ENCODE peak calls at places on chromosome 3, in seven cellular contexts. One of them, this sample, is unnamed. For H3K27me3, H3K36me3 and H3K9me3, the result is how much of the 10 kb centered on the place peaks cover.

GRCh38 chr3:129665024-129665768 is 58.7 kb upstream of the PLXND1 start:
- DNase-seq in neuronal stem cell: no peak
- DNase-seq in IMR-90: peak
- DNase-seq in fibroblast of lung: peak
- DNase-seq in mesenchymal stem cell: peak
- DNase-seq in CD8-positive, alpha-beta T cell: no peak
- DNase-seq in heart left ventricle: no peak
- DNase-seq in this sample: peak

GRCh38 chr3:184240384-184241140 is 8.2 kb downstream of the ALG3 start:
- DNase-seq in neuronal stem cell: no peak
- DNase-seq in IMR-90: peak
- DNase-seq in fibroblast of lung: peak
- DNase-seq in mesenchymal stem cell: peak
- DNase-seq in CD8-positive, alpha-beta T cell: no peak
- DNase-seq in heart left ventricle: no peak
- DNase-seq in this sample: no peak

GRCh38 chr3:71195492-71195891 is 388.0 kb downstream of the FOXP1 start:
- DNase-seq in neuronal stem cell: no peak
- DNase-seq in IMR-90: peak
- DNase-seq in fibroblast of lung: peak
- DNase-seq in mesenchymal stem cell: peak
- DNase-seq in CD8-positive, alpha-beta T cell: no peak
- DNase-seq in heart left ventricle: no peak
- DNase-seq in this sample: no peak

GRCh38 chr3:101720851-101721649 is 3.4 kb upstream of the CEP97 start:
- DNase-seq in neuronal stem cell: no peak
- DNase-seq in IMR-90: peak
- DNase-seq in fibroblast of lung: peak
- DNase-seq in mesenchymal stem cell: peak
- DNase-seq in CD8-positive, alpha-beta T cell: no peak
- DNase-seq in heart left ventricle: no peak
- DNase-seq in this sample: peak

GRCh38 chr3:19348929-19349564 is 200.7 kb downstream of the KCNH8 start:
- DNase-seq in neuronal stem cell: no peak
- DNase-seq in IMR-90: peak
- DNase-seq in fibroblast of lung: peak
- DNase-seq in mesenchymal stem cell: peak
- DNase-seq in CD8-positive, alpha-beta T cell: no peak
- DNase-seq in heart left ventricle: no peak
- DNase-seq in this sample: no peak

GRCh38 chr3:101814835-101815234 is 34.5 kb upstream of the NFKBIZ start:
- DNase-seq in neuronal stem cell: no peak
- DNase-seq in IMR-90: no peak
- DNase-seq in fibroblast of lung: no peak
- DNase-seq in mesenchymal stem cell: no peak
- DNase-seq in CD8-positive, alpha-beta T cell: no peak
- DNase-seq in heart left ventricle: no peak
- DNase-seq in this sample: no peak

GRCh38 chr3:183909030-183909600 is 24.4 kb upstream of the PARL start:
- DNase-seq in neuronal stem cell: no peak
- DNase-seq in IMR-90: no peak
- DNase-seq in fibroblast of lung: no peak
- DNase-seq in mesenchymal stem cell: no peak
- DNase-seq in CD8-positive, alpha-beta T cell: no peak
- DNase-seq in heart left ventricle: no peak
- DNase-seq in this sample: no peak

GRCh38 chr3:167723025-167723512 is 11.6 kb downstream of the PDCD10 start:
- DNase-seq in neuronal stem cell: no peak
- DNase-seq in IMR-90: no peak
- DNase-seq in fibroblast of lung: no peak
- DNase-seq in mesenchymal stem cell: no peak
- DNase-seq in CD8-positive, alpha-beta T cell: no peak
- DNase-seq in heart left ventricle: no peak
- DNase-seq in this sample: no peak

GRCh38 chr3:56294316-56294715 is 174.0 kb downstream of the ERC2 start:
- DNase-seq in neuronal stem cell: no peak
- DNase-seq in IMR-90: no peak
- DNase-seq in fibroblast of lung: no peak
- DNase-seq in mesenchymal stem cell: no peak
- DNase-seq in CD8-positive, alpha-beta T cell: no peak
- DNase-seq in heart left ventricle: no peak
- DNase-seq in this sample: no peak

GRCh38 chr3:85360742-85361387 is 402.1 kb downstream of the CADM2 start:
- DNase-seq in neuronal stem cell: peak
- DNase-seq in IMR-90: peak
- DNase-seq in fibroblast of lung: peak
- DNase-seq in mesenchymal stem cell: no peak
- DNase-seq in CD8-positive, alpha-beta T cell: no peak
- DNase-seq in heart left ventricle: no peak
- DNase-seq in this sample: peak

GRCh38 chr3:115146418-115147328 is at the start of gene ZBTB20:
- DNase-seq in neuronal stem cell: peak
- DNase-seq in IMR-90: peak
- DNase-seq in fibroblast of lung: peak
- DNase-seq in mesenchymal stem cell: peak
- DNase-seq in CD8-positive, alpha-beta T cell: peak
- DNase-seq in heart left ventricle: peak
- DNase-seq in this sample: peak

GRCh38 chr3:195032955-195033354 is 238.0 kb downstream of the XXYLT1 start:
- DNase-seq in neuronal stem cell: no peak
- DNase-seq in IMR-90: no peak
- DNase-seq in fibroblast of lung: no peak
- DNase-seq in mesenchymal stem cell: no peak
- DNase-seq in CD8-positive, alpha-beta T cell: no peak
- DNase-seq in heart left ventricle: no peak
- DNase-seq in this sample: no peak

GRCh38 chr3:195034101-195034500 is 236.9 kb downstream of the XXYLT1 start:
- DNase-seq in neuronal stem cell: no peak
- DNase-seq in IMR-90: no peak
- DNase-seq in fibroblast of lung: no peak
- DNase-seq in mesenchymal stem cell: no peak
- DNase-seq in CD8-positive, alpha-beta T cell: no peak
- DNase-seq in heart left ventricle: no peak
- DNase-seq in this sample: no peak

GRCh38 chr3:195032106-195032759 is 238.7 kb downstream of the XXYLT1 start:
- DNase-seq in neuronal stem cell: no peak
- DNase-seq in IMR-90: no peak
- DNase-seq in fibroblast of lung: no peak
- DNase-seq in mesenchymal stem cell: no peak
- DNase-seq in CD8-positive, alpha-beta T cell: no peak
- DNase-seq in heart left ventricle: no peak
- DNase-seq in this sample: no peak

GRCh38 chr3:195034541-195034940 is 236.4 kb downstream of the XXYLT1 start:
- DNase-seq in neuronal stem cell: no peak
- DNase-seq in IMR-90: no peak
- DNase-seq in fibroblast of lung: no peak
- DNase-seq in mesenchymal stem cell: no peak
- DNase-seq in CD8-positive, alpha-beta T cell: no peak
- DNase-seq in heart left ventricle: no peak
- DNase-seq in this sample: no peak

DNA sequence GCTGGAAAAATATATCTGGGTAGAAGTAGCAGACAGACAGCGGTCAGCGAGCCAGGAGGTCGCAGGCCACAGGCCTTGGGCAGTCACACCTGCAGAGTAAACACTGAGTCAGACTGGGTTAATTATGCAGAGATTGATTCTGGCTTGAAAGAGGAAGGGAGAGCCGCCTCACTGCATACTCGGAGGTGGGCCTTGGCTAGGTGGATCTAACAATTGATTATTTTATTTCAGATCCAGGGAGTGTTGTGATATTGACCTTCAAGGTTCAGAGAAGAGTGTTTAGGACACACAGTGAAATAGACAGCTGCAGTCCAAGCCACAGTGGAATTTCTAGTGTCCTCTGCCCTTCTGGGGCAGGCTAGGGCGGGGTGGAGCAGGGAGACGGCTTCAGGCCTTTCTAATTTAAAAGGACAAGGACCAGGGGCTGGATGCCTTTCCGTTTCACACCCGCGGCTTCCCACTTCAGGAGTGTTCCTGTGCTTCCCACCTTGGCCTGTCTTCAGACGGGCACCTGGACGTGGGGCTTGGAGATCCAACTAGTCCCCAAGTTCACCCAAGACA is 237.3 kb downstream of the XXYLT1 start:
- DNase-seq in neuronal stem cell: no peak
- DNase-seq in IMR-90: no peak
- DNase-seq in fibroblast of lung: peak
- DNase-seq in mesenchymal stem cell: peak
- DNase-seq in CD8-positive, alpha-beta T cell: no peak
- DNase-seq in heart left ventricle: no peak
- DNase-seq in this sample: no peak
- H3K27me3 ChIP-seq in neuronal stem cell: under half
- H3K27me3 ChIP-seq in IMR-90: under half
- H3K27me3 ChIP-seq in fibroblast of lung: under half
- H3K27me3 ChIP-seq in mesenchymal stem cell: half or more
- H3K27me3 ChIP-seq in CD8-positive, alpha-beta T cell: under half
- H3K27me3 ChIP-seq in heart left ventricle: under half
- H3K27me3 ChIP-seq in this sample: under half

GRCh38 chr3:134360046-134360445 is 14.2 kb downstream of the AMOTL2 start:
- DNase-seq in neuronal stem cell: no peak
- DNase-seq in IMR-90: no peak
- DNase-seq in fibroblast of lung: no peak
- DNase-seq in mesenchymal stem cell: no peak
- DNase-seq in CD8-positive, alpha-beta T cell: no peak
- DNase-seq in heart left ventricle: no peak
- DNase-seq in this sample: no peak
- H3K36me3 ChIP-seq in neuronal stem cell: half or more
- H3K36me3 ChIP-seq in IMR-90: half or more
- H3K36me3 ChIP-seq in fibroblast of lung: half or more
- H3K36me3 ChIP-seq in mesenchymal stem cell: half or more
- H3K36me3 ChIP-seq in CD8-positive, alpha-beta T cell: under half
- H3K36me3 ChIP-seq in heart left ventricle: half or more
- H3K36me3 ChIP-seq in this sample: half or more

GRCh38 chr3:82015241-82015640 is 253.8 kb upstream of the GBE1 start:
- DNase-seq in neuronal stem cell: no peak
- DNase-seq in IMR-90: no peak
- DNase-seq in fibroblast of lung: peak
- DNase-seq in mesenchymal stem cell: no peak
- DNase-seq in CD8-positive, alpha-beta T cell: no peak
- DNase-seq in heart left ventricle: no peak
- DNase-seq in this sample: no peak

GRCh38 chr3:82012775-82013174 is 251.3 kb upstream of the GBE1 start:
- DNase-seq in neuronal stem cell: no peak
- DNase-seq in IMR-90: no peak
- DNase-seq in fibroblast of lung: no peak
- DNase-seq in mesenchymal stem cell: no peak
- DNase-seq in CD8-positive, alpha-beta T cell: no peak
- DNase-seq in heart left ventricle: no peak
- DNase-seq in this sample: no peak

GRCh38 chr3:82011336-82011735 is 249.9 kb upstream of the GBE1 start:
- DNase-seq in neuronal stem cell: no peak
- DNase-seq in IMR-90: no peak
- DNase-seq in fibroblast of lung: no peak
- DNase-seq in mesenchymal stem cell: no peak
- DNase-seq in CD8-positive, alpha-beta T cell: no peak
- DNase-seq in heart left ventricle: no peak
- DNase-seq in this sample: no peak
- H3K9me3 ChIP-seq in neuronal stem cell: under half
- H3K9me3 ChIP-seq in IMR-90: under half
- H3K9me3 ChIP-seq in fibroblast of lung: under half
- H3K9me3 ChIP-seq in mesenchymal stem cell: under half
- H3K9me3 ChIP-seq in CD8-positive, alpha-beta T cell: under half
- H3K9me3 ChIP-seq in heart left ventricle: under half
- H3K9me3 ChIP-seq in this sample: under half

GRCh38 chr3:37074178-37074577 is 80.9 kb downstream of the MLH1 start:
- DNase-seq in neuronal stem cell: no peak
- DNase-seq in IMR-90: peak
- DNase-seq in fibroblast of lung: peak
- DNase-seq in mesenchymal stem cell: peak
- DNase-seq in CD8-positive, alpha-beta T cell: no peak
- DNase-seq in heart left ventricle: no peak
- DNase-seq in this sample: peak
- H3K27me3 ChIP-seq in neuronal stem cell: under half
- H3K27me3 ChIP-seq in IMR-90: under half
- H3K27me3 ChIP-seq in fibroblast of lung: under half
- H3K27me3 ChIP-seq in mesenchymal stem cell: under half
- H3K27me3 ChIP-seq in CD8-positive, alpha-beta T cell: under half
- H3K27me3 ChIP-seq in heart left ventricle: under half
- H3K27me3 ChIP-seq in this sample: under half

GRCh38 chr3:12574131-12574530 is 17.2 kb downstream of the MKRN2 start:
- DNase-seq in neuronal stem cell: no peak
- DNase-seq in IMR-90: peak
- DNase-seq in fibroblast of lung: peak
- DNase-seq in mesenchymal stem cell: no peak
- DNase-seq in CD8-positive, alpha-beta T cell: no peak
- DNase-seq in heart left ventricle: no peak
- DNase-seq in this sample: no peak

GRCh38 chr3:12566976-12567375 is 10.1 kb downstream of the MKRN2 start:
- DNase-seq in neuronal stem cell: no peak
- DNase-seq in IMR-90: no peak
- DNase-seq in fibroblast of lung: no peak
- DNase-seq in mesenchymal stem cell: no peak
- DNase-seq in CD8-positive, alpha-beta T cell: no peak
- DNase-seq in heart left ventricle: no peak
- DNase-seq in this sample: no peak

GRCh38 chr3:12568747-12569146 is 11.9 kb downstream of the MKRN2 start:
- DNase-seq in neuronal stem cell: no peak
- DNase-seq in IMR-90: no peak
- DNase-seq in fibroblast of lung: no peak
- DNase-seq in mesenchymal stem cell: no peak
- DNase-seq in CD8-positive, alpha-beta T cell: no peak
- DNase-seq in heart left ventricle: no peak
- DNase-seq in this sample: no peak

GRCh38 chr3:12571986-12572385 is 15.1 kb downstream of the MKRN2 start:
- DNase-seq in neuronal stem cell: no peak
- DNase-seq in IMR-90: no peak
- DNase-seq in fibroblast of lung: no peak
- DNase-seq in mesenchymal stem cell: no peak
- DNase-seq in CD8-positive, alpha-beta T cell: no peak
- DNase-seq in heart left ventricle: no peak
- DNase-seq in this sample: no peak

DNA sequence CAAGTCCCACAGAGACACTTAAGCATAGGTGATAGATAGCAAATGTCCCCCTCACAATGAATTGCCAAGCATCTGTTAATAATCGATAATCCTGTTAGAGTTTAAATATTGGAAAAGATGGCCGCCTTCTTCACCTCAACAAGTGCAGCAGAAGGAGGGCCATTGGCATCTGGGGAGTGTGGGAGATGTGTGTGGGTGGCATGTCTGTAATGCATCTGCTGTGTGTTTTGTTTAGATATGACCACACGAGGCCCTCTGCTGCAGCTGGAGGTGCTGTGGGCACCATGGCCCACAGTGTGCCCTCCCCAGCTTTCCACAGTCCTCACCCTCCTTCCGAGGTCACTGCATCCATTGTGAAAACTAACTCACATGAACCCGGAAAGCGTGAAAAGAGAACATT is 12.9 kb downstream of the MKRN2 start:
- DNase-seq in neuronal stem cell: no peak
- DNase-seq in IMR-90: no peak
- DNase-seq in fibroblast of lung: no peak
- DNase-seq in mesenchymal stem cell: no peak
- DNase-seq in CD8-positive, alpha-beta T cell: no peak
- DNase-seq in heart left ventricle: no peak
- DNase-seq in this sample: no peak
- H3K36me3 ChIP-seq in neuronal stem cell: half or more
- H3K36me3 ChIP-seq in IMR-90: under half
- H3K36me3 ChIP-seq in fibroblast of lung: under half
- H3K36me3 ChIP-seq in mesenchymal stem cell: under half
- H3K36me3 ChIP-seq in CD8-positive, alpha-beta T cell: under half
- H3K36me3 ChIP-seq in heart left ventricle: half or more
- H3K36me3 ChIP-seq in this sample: under half

This sample was measured in MG63.